ENCODE peak calls at places on chromosomes 2 and 18, in five cellular contexts. F, W, C, G and U are unnamed samples.
A peak's percentile ranks its signal among the peaks of the same experiment; 100 is the strongest.

GRCh38 chr2:8441986-8442385 is 239.9 kb upstream of the ID2 start:
- DNase-seq in F (no peak), W (no peak), C (no peak), G (no peak), U (no peak)

GRCh38 chr2:105950521-105951389 is 206.0 kb downstream of the NCK2 start:
- DNase-seq in F (no peak), W (no peak), C (peak; percentile 10), G (no peak), U (no peak)

GRCh38 chr18:70072678-70073077 is 125.0 kb upstream of the CD226 start:
- DNase-seq in F (no peak), W (no peak), C (peak; percentile 10), G (no peak), U (no peak)

GRCh38 chr18:78138993-78139496 is 840.6 kb upstream of the SALL3 start:
- DNase-seq in F (no peak), W (no peak), C (no peak), G (no peak), U (no peak)

GRCh38 chr2:102025016-102025491 is 33.3 kb downstream of the IL1R2 start:
- DNase-seq in F (no peak), W (no peak), C (no peak), G (no peak), U (no peak)

GRCh38 chr2:199446996-199447395 is 10.7 kb downstream of the SATB2 start:
- DNase-seq in F (no peak), W (no peak), C (no peak), G (no peak), U (no peak)

GRCh38 chr2:33316314-33316713 is 160.1 kb upstream of the RASGRP3 start:
- DNase-seq in F (no peak), W (no peak), C (no peak), G (no peak), U (no peak)

GRCh38 chr2:16181062-16181740 is 240.9 kb downstream of the MYCN start:
- DNase-seq in F (no peak), W (no peak), C (no peak), G (no peak), U (no peak)

GRCh38 chr2:159855153-159856140 is 57.4 kb upstream of the CD302 start:
- DNase-seq in F (no peak), W (no peak), C (no peak), G (no peak), U (no peak)

GRCh38 chr2:216694826-216695217 is 527 bp downstream of the IGFBP5 start:
- DNase-seq in F (no peak), W (no peak), C (no peak), G (no peak), U (no peak)

GRCh38 chr2:231688616-231689508 is 19.5 kb upstream of the PTMA start:
- DNase-seq in F (no peak), W (no peak), C (no peak), G (no peak), U (no peak)

GRCh38 chr2:49298230-49298629 is 143.9 kb upstream of the FSHR start:
- DNase-seq in F (no peak), W (no peak), C (no peak), G (no peak), U (no peak)

GRCh38 chr18:9066817-9067306 is 35.6 kb upstream of the NDUFV2 start:
- DNase-seq in F (no peak), W (no peak), C (peak; percentile 44), G (no peak), U (no peak)

GRCh38 chr18:9705183-9705864 is 2.8 kb upstream of the RAB31 start:
- DNase-seq in F (peak; percentile 28), W (no peak), C (peak; percentile 58), G (no peak), U (no peak)

GRCh38 chr2:42793314-42794270 is 1.2 kb upstream of the HAAO start:
- DNase-seq in F (peak; percentile 26), W (no peak), C (no peak), G (no peak), U (no peak)

GRCh38 chr2:126467367-126468054 is 188.4 kb upstream of the GYPC start:
- DNase-seq in F (no peak), W (no peak), C (no peak), G (no peak), U (no peak)

GRCh38 chr2:127170452-127171197 is 49.5 kb downstream of the CYP27C1 start:
- DNase-seq in F (no peak), W (no peak), C (no peak), G (no peak), U (no peak)

GRCh38 chr2:39741871-39742270 is 37.2 kb downstream of the THUMPD2 start:
- DNase-seq in F (no peak), W (no peak), C (no peak), G (no peak), U (no peak)

GRCh38 chr2:43225788-43226557 is 433 bp downstream of the ZFP36L2 start:
- DNase-seq in F (peak; percentile 39), W (peak; percentile 30), C (peak; percentile 76), G (peak; percentile 60), U (peak; percentile 76)

GRCh38 chr18:13266208-13267100 is 47.9 kb downstream of the LDLRAD4 start:
- DNase-seq in F (no peak), W (no peak), C (no peak), G (peak; percentile 41), U (no peak)

GRCh38 chr2:241665731-241666440 is 20.7 kb downstream of the DTYMK start:
- DNase-seq in F (no peak), W (no peak), C (no peak), G (no peak), U (no peak)

GRCh38 chr2:161946489-161947107 is 127.4 kb downstream of the DPP4 start:
- DNase-seq in F (peak; percentile 3), W (no peak), C (peak; percentile 3), G (no peak), U (no peak)

GRCh38 chr2:168550670-168551069 is 94.6 kb downstream of the CERS6 start:
- DNase-seq in F (no peak), W (no peak), C (no peak), G (no peak), U (no peak)

GRCh38 chr2:148927010-148927409 is 52.0 kb downstream of the KIF5C start:
- DNase-seq in F (no peak), W (no peak), C (peak; percentile 55), G (peak; percentile 6), U (no peak)

GRCh38 chr2:180583441-180584140 is 396.8 kb upstream of the UBE2E3 start:
- DNase-seq in F (no peak), W (no peak), C (no peak), G (no peak), U (no peak)

GRCh38 chr2:95231723-95232122 is 24.4 kb downstream of the ZNF892 start:
- DNase-seq in F (peak; percentile 96), W (no peak), C (peak; percentile 75), G (peak; percentile 42), U (peak; percentile 8)

GRCh38 chr18:43665239-43665788 is 388.0 kb upstream of the SYT4 start:
- DNase-seq in F (peak; percentile 1), W (no peak), C (no peak), G (no peak), U (no peak)